ENCODE peak calls at places on chromosomes 11 and 22, in eight cellular contexts. H is neural progenitor cell, C is PC-9, T is GM23338, O is K562, N is HepG2, F is SK-N-SH, P is keratinocyte. L is an unnamed sample.

GRCh38 chr22:48551716-48552268 is 1275.9 kb downstream of the BRD1 start:
- DNase-seq in H (no peak), C (no peak), T (no peak), O (no peak), N (no peak), F (no peak), P (no peak), L (no peak)

GRCh38 chr11:34638897-34639296 is 18.0 kb downstream of the EHF start:
- DNase-seq in H (no peak), C (no peak), T (no peak), O (no peak), N (no peak), F (no peak), P (no peak), L (no peak)

GRCh38 chr22:27846248-27846760 is 44.7 kb upstream of the MN1 start:
- DNase-seq in H (no peak), C (no peak), T (no peak), O (no peak), N (no peak), F (no peak), P (no peak), L (no peak)

GRCh38 chr11:2247496-2247895 is 22.9 kb downstream of the ASCL2 start:
- DNase-seq in H (no peak), C (no peak), T (no peak), O (no peak), N (no peak), F (peak; percentile 63), P (no peak), L (no peak)

GRCh38 chr11:23573430-23573829 is 713.2 kb upstream of the CCDC179 start:
- DNase-seq in H (no peak), C (no peak), T (no peak), O (no peak), N (no peak), F (no peak), P (no peak), L (peak; percentile 54)

GRCh38 chr11:128757886-128758612 is 64.2 kb downstream of the FLI1 start:
- DNase-seq in H (no peak), C (no peak), T (no peak), O (no peak), N (no peak), F (no peak), P (no peak), L (no peak)

GRCh38 chr11:35344990-35345655 is 74.2 kb downstream of the SLC1A2 start:
- DNase-seq in H (no peak), C (no peak), T (no peak), O (no peak), N (no peak), F (no peak), P (no peak), L (no peak)

GRCh38 chr11:16989554-16989953 is 24.7 kb downstream of the PLEKHA7 start:
- DNase-seq in H (no peak), C (no peak), T (no peak), O (no peak), N (no peak), F (no peak), P (no peak), L (no peak)

GRCh38 chr11:47270331-47271271 is 668 bp downstream of the MADD start:
- DNase-seq in H (no peak), C (no peak), T (peak; percentile 59), O (peak; percentile 60), N (peak; percentile 49), F (peak; percentile 63), P (no peak), L (peak; percentile 64)

GRCh38 chr11:77819411-77819920 is 1.1 kb downstream of the RSF1 start:
- DNase-seq in H (peak; percentile 91), C (peak; percentile 84), T (peak; percentile 88), O (peak; percentile 73), N (peak; percentile 74), F (peak; percentile 78), P (peak; percentile 28), L (peak; percentile 93)

DNA sequence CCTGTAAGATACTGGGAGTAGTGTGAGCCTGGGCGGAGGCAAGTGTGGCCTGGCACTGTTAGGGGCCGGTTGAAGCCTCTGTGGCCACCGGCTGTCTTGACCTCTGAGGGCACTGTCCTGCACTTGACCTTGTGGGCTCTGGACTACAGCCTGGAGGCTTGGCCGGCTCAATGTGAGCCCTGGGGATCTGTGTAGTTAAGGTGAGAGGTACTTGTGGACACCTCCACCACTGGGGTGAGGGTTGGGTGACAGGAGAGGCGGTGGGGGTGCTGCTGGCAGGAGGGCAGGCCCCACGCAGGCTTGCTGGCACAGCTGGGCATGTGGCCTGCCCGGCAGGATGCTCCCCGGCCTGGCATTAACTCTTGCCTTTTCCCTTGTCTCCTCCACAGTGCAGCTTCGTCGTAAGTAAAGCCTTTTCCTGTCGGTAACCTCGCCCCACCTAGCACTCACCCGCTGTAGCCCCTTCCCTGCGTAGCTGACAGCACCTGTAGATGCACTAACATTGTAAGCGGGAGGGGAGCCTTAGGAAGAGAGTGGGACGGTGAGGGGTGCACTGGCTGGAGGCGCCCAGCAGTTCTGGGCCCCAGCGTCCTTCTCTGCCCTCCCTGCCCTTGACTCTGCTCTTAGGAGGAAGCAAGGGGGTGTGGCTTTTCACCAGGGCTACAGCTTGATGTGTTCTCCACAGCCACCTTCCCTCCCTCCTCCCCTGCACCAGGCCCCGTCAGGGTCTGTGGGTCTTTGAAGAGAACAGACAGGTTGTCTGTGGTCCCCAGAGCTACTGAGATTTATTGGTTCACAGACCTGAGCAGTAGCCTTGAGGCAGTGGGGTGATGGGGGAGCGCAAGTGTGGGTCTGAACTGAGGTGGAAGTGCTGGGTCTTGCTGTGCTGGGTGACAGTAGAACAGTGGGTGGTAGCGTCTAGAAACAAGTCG is 17.6 kb downstream of the INCENP start:
- DNase-seq in H (no peak), C (no peak), T (no peak), O (no peak), N (no peak), F (peak; percentile 8), P (no peak), L (no peak)
- H3K4me2 ChIP-seq in H (no peak overlapping the region), C (no peak overlapping the region), T (no peak overlapping the region), O (no peak overlapping the region), N (no peak overlapping the region), F (no peak overlapping the region), P (no peak overlapping the region), L (no peak overlapping the region)

GRCh38 chr22:37496651-37497599 is 10.7 kb upstream of the MFNG start:
- DNase-seq in H (peak; percentile 63), C (peak; percentile 61), T (peak; percentile 76), O (peak; percentile 35), N (no peak), F (peak; percentile 50), P (peak; percentile 41), L (peak; percentile 98)

GRCh38 chr22:37499789-37500188 is 13.6 kb upstream of the MFNG start:
- DNase-seq in H (no peak), C (no peak), T (no peak), O (no peak), N (no peak), F (peak; percentile 87), P (no peak), L (no peak)

GRCh38 chr22:37499006-37499707 is 13.0 kb upstream of the MFNG start:
- DNase-seq in H (no peak), C (no peak), T (no peak), O (no peak), N (no peak), F (no peak), P (no peak), L (peak; percentile 45)

GRCh38 chr22:37500745-37501144 is 14.6 kb upstream of the MFNG start:
- DNase-seq in H (no peak), C (no peak), T (no peak), O (no peak), N (no peak), F (no peak), P (no peak), L (no peak)

DNA sequence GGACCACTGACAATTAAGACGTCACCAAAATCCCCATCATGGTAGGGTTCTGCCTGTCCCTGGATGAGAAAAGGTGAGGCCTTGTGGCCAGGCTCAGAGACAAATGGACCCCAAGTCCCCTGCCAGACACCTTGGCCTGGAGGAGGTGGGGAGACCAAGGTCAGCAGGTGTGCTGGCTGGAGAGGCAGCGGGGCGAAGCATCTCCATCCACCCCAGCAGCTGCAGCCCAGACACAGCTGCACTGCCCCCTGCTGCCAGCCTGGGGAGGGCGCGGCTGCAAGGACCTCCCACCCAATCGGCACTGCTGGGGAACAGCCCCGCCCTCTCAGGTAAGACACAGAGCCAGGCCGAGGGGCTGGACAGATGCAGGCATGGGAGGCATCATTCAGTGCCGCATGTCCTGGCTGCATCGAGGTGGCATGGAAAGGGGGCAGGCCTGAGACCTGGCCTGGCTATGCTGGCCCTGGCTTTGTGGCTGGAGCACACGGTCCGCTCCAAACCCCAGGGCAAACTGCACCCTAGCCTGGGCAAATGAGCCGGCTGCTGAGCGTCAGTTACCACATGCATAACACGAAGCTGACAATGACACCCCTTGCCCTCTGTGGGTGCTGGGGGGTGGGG is 12.2 kb upstream of the MFNG start:
- DNase-seq in H (peak; percentile 89), C (no peak), T (peak; percentile 92), O (peak; percentile 79), N (peak; percentile 50), F (peak; percentile 90), P (no peak), L (no peak)
- TF ChIP-seq CTCF in H (peak; percentile 74), C (peak; percentile 83), T (peak; percentile 79), O (peak; percentile 76), N (peak; percentile 97), F (peak; percentile 40), P (peak; percentile 49), L (no peak)

DNA sequence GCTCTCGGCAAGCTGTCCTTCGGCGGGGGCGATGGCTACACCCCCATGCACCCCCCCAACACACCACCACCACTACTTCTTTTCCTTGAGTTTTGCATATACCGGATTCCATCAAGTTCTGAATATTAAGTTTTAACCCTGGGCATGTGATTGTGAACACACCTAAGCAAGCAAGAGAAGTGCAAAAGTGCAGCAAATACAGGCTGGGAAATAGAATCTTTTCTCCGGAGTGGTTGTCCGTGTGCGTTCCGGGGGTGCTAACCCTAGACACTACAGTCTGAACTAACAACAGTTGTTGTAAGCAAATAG is 568 bp downstream of the PRSS23 start:
- DNase-seq in H (no peak), C (no peak), T (no peak), O (no peak), N (no peak), F (no peak), P (no peak), L (no peak)
- H3K4me3 ChIP-seq in H (peak overlapping the region; percentile 98), C (peak overlapping the region; percentile 92), T (peak overlapping the region; percentile 79), O (no peak overlapping the region), N (peak overlapping the region; percentile 38), F (peak overlapping the region; percentile 84), P (peak overlapping the region; percentile 77), L (peak overlapping the region; percentile 78)

GRCh38 chr11:44469412-44469811 is 96.1 kb upstream of the CD82 start:
- DNase-seq in H (no peak), C (no peak), T (no peak), O (no peak), N (peak; percentile 19), F (no peak), P (no peak), L (no peak)
- H3K4me2 ChIP-seq in H (no peak overlapping the region), C (no peak overlapping the region), T (no peak overlapping the region), O (no peak overlapping the region), N (no peak overlapping the region), F (no peak overlapping the region), P (no peak overlapping the region), L (no peak overlapping the region)